ENCODE peak calls at places on chromosomes 13 and 19, in six cellular contexts. One of them, this sample, is unnamed.

GRCh38 chr19:55247621-55248099 is 11.2 kb downstream of the PPP6R1 start:
- DNase-seq in OCI-LY7: no peak
- DNase-seq in stimulated activated CD4-positive, alpha-beta T cell treated with anti-CD3 and anti-CD28 coated beads, Interleukin-1b, Interleukin-23, amount 100 ng/mL, for 1 hour: no peak
- DNase-seq in DMS53: peak; percentile 33
- DNase-seq in GM04503: no peak
- DNase-seq in fibroblast of lung: no peak
- DNase-seq in this sample: no peak

GRCh38 chr19:55336101-55336500 is 3.6 kb upstream of the KMT5C start:
- DNase-seq in OCI-LY7: no peak
- DNase-seq in stimulated activated CD4-positive, alpha-beta T cell treated with anti-CD3 and anti-CD28 coated beads, Interleukin-1b, Interleukin-23, amount 100 ng/mL, for 1 hour: no peak
- DNase-seq in DMS53: no peak
- DNase-seq in GM04503: peak; percentile 57
- DNase-seq in fibroblast of lung: no peak
- DNase-seq in this sample: no peak

GRCh38 chr19:2544576-2545415 is 68.9 kb downstream of the GADD45B start:
- DNase-seq in OCI-LY7: no peak
- DNase-seq in stimulated activated CD4-positive, alpha-beta T cell treated with anti-CD3 and anti-CD28 coated beads, Interleukin-1b, Interleukin-23, amount 100 ng/mL, for 1 hour: no peak
- DNase-seq in DMS53: no peak
- DNase-seq in GM04503: no peak
- DNase-seq in fibroblast of lung: no peak
- DNase-seq in this sample: no peak

GRCh38 chr19:5042556-5042955 is 73.6 kb downstream of the KDM4B start:
- DNase-seq in OCI-LY7: no peak
- DNase-seq in stimulated activated CD4-positive, alpha-beta T cell treated with anti-CD3 and anti-CD28 coated beads, Interleukin-1b, Interleukin-23, amount 100 ng/mL, for 1 hour: no peak
- DNase-seq in DMS53: peak; percentile 40
- DNase-seq in GM04503: no peak
- DNase-seq in fibroblast of lung: no peak
- DNase-seq in this sample: no peak

GRCh38 chr13:113150545-113151365 is 7.7 kb upstream of the PROZ start:
- DNase-seq in OCI-LY7: no peak
- DNase-seq in stimulated activated CD4-positive, alpha-beta T cell treated with anti-CD3 and anti-CD28 coated beads, Interleukin-1b, Interleukin-23, amount 100 ng/mL, for 1 hour: no peak
- DNase-seq in DMS53: no peak
- DNase-seq in GM04503: no peak
- DNase-seq in fibroblast of lung: no peak
- DNase-seq in this sample: no peak

GRCh38 chr13:105343134-105343806 is 1192.2 kb downstream of the EFNB2 start:
- DNase-seq in OCI-LY7: no peak
- DNase-seq in stimulated activated CD4-positive, alpha-beta T cell treated with anti-CD3 and anti-CD28 coated beads, Interleukin-1b, Interleukin-23, amount 100 ng/mL, for 1 hour: no peak
- DNase-seq in DMS53: no peak
- DNase-seq in GM04503: no peak
- DNase-seq in fibroblast of lung: peak; percentile 42
- DNase-seq in this sample: peak; percentile 59

GRCh38 chr19:38319421-38320258 is at the start of gene KCNK6:
- DNase-seq in OCI-LY7: peak; percentile 44
- DNase-seq in stimulated activated CD4-positive, alpha-beta T cell treated with anti-CD3 and anti-CD28 coated beads, Interleukin-1b, Interleukin-23, amount 100 ng/mL, for 1 hour: no peak
- DNase-seq in DMS53: peak; percentile 74
- DNase-seq in GM04503: no peak
- DNase-seq in fibroblast of lung: peak; percentile 8
- DNase-seq in this sample: no peak

GRCh38 chr19:38642176-38642575 is 5.3 kb upstream of the ACTN4 start:
- DNase-seq in OCI-LY7: no peak
- DNase-seq in stimulated activated CD4-positive, alpha-beta T cell treated with anti-CD3 and anti-CD28 coated beads, Interleukin-1b, Interleukin-23, amount 100 ng/mL, for 1 hour: no peak
- DNase-seq in DMS53: no peak
- DNase-seq in GM04503: no peak
- DNase-seq in fibroblast of lung: no peak
- DNase-seq in this sample: no peak

GRCh38 chr19:41193420-41194156 is 569 bp downstream of the CYP2S1 start:
- DNase-seq in OCI-LY7: no peak
- DNase-seq in stimulated activated CD4-positive, alpha-beta T cell treated with anti-CD3 and anti-CD28 coated beads, Interleukin-1b, Interleukin-23, amount 100 ng/mL, for 1 hour: no peak
- DNase-seq in DMS53: no peak
- DNase-seq in GM04503: no peak
- DNase-seq in fibroblast of lung: no peak
- DNase-seq in this sample: no peak

GRCh38 chr13:99601535-99601934 is 100.3 kb downstream of the TM9SF2 start:
- DNase-seq in OCI-LY7: no peak
- DNase-seq in stimulated activated CD4-positive, alpha-beta T cell treated with anti-CD3 and anti-CD28 coated beads, Interleukin-1b, Interleukin-23, amount 100 ng/mL, for 1 hour: no peak
- DNase-seq in DMS53: no peak
- DNase-seq in GM04503: no peak
- DNase-seq in fibroblast of lung: no peak
- DNase-seq in this sample: no peak

GRCh38 chr13:40330950-40331349 is 335.5 kb downstream of the FOXO1 start:
- DNase-seq in OCI-LY7: no peak
- DNase-seq in stimulated activated CD4-positive, alpha-beta T cell treated with anti-CD3 and anti-CD28 coated beads, Interleukin-1b, Interleukin-23, amount 100 ng/mL, for 1 hour: no peak
- DNase-seq in DMS53: no peak
- DNase-seq in GM04503: no peak
- DNase-seq in fibroblast of lung: no peak
- DNase-seq in this sample: no peak

This sample was measured in epithelial cell of proximal tubule.